ENCODE peak calls at places on chromosome 16, in six cellular contexts. One of them, this sample, is unnamed.

GRCh38 chr16:75254359-75254837 is 3.0 kb upstream of the BCAR1 start:
- DNase-seq in osteocyte: no peak
- DNase-seq in AG10803: peak
- DNase-seq in left cardiac atrium: peak
- DNase-seq in fibroblast of pulmonary artery: peak
- DNase-seq in NCI-H1092 treated with DMSO at 0.1 percent for 48 hours: no peak
- DNase-seq in this sample: peak

GRCh38 chr16:15949210-15950166 is at the start of gene ABCC1:
- DNase-seq in osteocyte: no peak
- DNase-seq in AG10803: no peak
- DNase-seq in left cardiac atrium: peak
- DNase-seq in fibroblast of pulmonary artery: no peak
- DNase-seq in NCI-H1092 treated with DMSO at 0.1 percent for 48 hours: peak
- DNase-seq in this sample: peak

GRCh38 chr16:68246671-68247070 is 1.5 kb downstream of the PLA2G15 start:
- DNase-seq in osteocyte: no peak
- DNase-seq in AG10803: peak
- DNase-seq in left cardiac atrium: no peak
- DNase-seq in fibroblast of pulmonary artery: no peak
- DNase-seq in NCI-H1092 treated with DMSO at 0.1 percent for 48 hours: no peak
- DNase-seq in this sample: no peak

GRCh38 chr16:64926476-64926875 is 195.4 kb downstream of the CDH11 start:
- DNase-seq in osteocyte: no peak
- DNase-seq in AG10803: no peak
- DNase-seq in left cardiac atrium: no peak
- DNase-seq in fibroblast of pulmonary artery: no peak
- DNase-seq in NCI-H1092 treated with DMSO at 0.1 percent for 48 hours: no peak
- DNase-seq in this sample: no peak

GRCh38 chr16:85005278-85006069 is 5.9 kb downstream of the ZDHHC7 start:
- DNase-seq in osteocyte: no peak
- DNase-seq in AG10803: peak
- DNase-seq in left cardiac atrium: no peak
- DNase-seq in fibroblast of pulmonary artery: no peak
- DNase-seq in NCI-H1092 treated with DMSO at 0.1 percent for 48 hours: no peak
- DNase-seq in this sample: peak

GRCh38 chr16:49602201-49603041 is 228.8 kb downstream of the C16orf78 start:
- DNase-seq in osteocyte: peak
- DNase-seq in AG10803: no peak
- DNase-seq in left cardiac atrium: no peak
- DNase-seq in fibroblast of pulmonary artery: no peak
- DNase-seq in NCI-H1092 treated with DMSO at 0.1 percent for 48 hours: no peak
- DNase-seq in this sample: no peak

GRCh38 chr16:25874196-25874595 is 182.4 kb downstream of the HS3ST4 start:
- DNase-seq in osteocyte: no peak
- DNase-seq in AG10803: no peak
- DNase-seq in left cardiac atrium: no peak
- DNase-seq in fibroblast of pulmonary artery: no peak
- DNase-seq in NCI-H1092 treated with DMSO at 0.1 percent for 48 hours: no peak
- DNase-seq in this sample: no peak

GRCh38 chr16:84995666-84996065 is 15.7 kb downstream of the ZDHHC7 start:
- DNase-seq in osteocyte: no peak
- DNase-seq in AG10803: no peak
- DNase-seq in left cardiac atrium: no peak
- DNase-seq in fibroblast of pulmonary artery: no peak
- DNase-seq in NCI-H1092 treated with DMSO at 0.1 percent for 48 hours: no peak
- DNase-seq in this sample: no peak

GRCh38 chr16:83574388-83574787 is 233.4 kb upstream of the HSBP1 start:
- DNase-seq in osteocyte: no peak
- DNase-seq in AG10803: peak
- DNase-seq in left cardiac atrium: no peak
- DNase-seq in fibroblast of pulmonary artery: peak
- DNase-seq in NCI-H1092 treated with DMSO at 0.1 percent for 48 hours: no peak
- DNase-seq in this sample: peak